ENCODE peak calls at places on chromosomes 12 and 14, in four cellular contexts. N, I, Q and F are unnamed samples.
A peak's percentile ranks its signal among the peaks of the same experiment; 100 is the strongest.

GRCh38 chr12:110307372-110307771 is 26.3 kb downstream of the ATP2A2 start:
- DNase-seq in Q (no peak), I (peak; percentile 50), N (no peak), F (no peak)

GRCh38 chr12:41185946-41186345 is 2.2 kb upstream of the PDZRN4 start:
- DNase-seq in I (peak; percentile 4), Q (no peak), N (no peak), F (no peak)

GRCh38 chr12:47773858-47774580 is 981 bp downstream of the SLC48A1 start:
- DNase-seq in N (no peak), Q (no peak), I (peak; percentile 32), F (no peak)

GRCh38 chr12:104790296-104791125 is 167.6 kb downstream of the SLC41A2 start:
- DNase-seq in I (peak; percentile 21), Q (peak; percentile 6), N (peak; percentile 41), F (no peak)

GRCh38 chr12:59250766-59251165 is 330.5 kb upstream of the LRIG3 start:
- DNase-seq in Q (no peak), I (no peak), N (no peak), F (no peak)

GRCh38 chr12:6267007-6267721 is 43.3 kb upstream of the PLEKHG6 start:
- DNase-seq in I (peak; percentile 31), Q (no peak), N (no peak), F (no peak)

GRCh38 chr12:56040151-56040550 is 1.6 kb upstream of the RPS26 start:
- DNase-seq in N (no peak), Q (no peak), I (peak; percentile 30), F (no peak)

GRCh38 chr12:69570545-69571399 is 14.5 kb upstream of the CCT2 start:
- DNase-seq in I (peak; percentile 80), Q (peak; percentile 54), N (peak; percentile 59), F (peak; percentile 23)

GRCh38 chr12:123242083-123242904 is 9.1 kb downstream of the MTRFR start:
- DNase-seq in N (peak; percentile 28), Q (no peak), I (no peak), F (no peak)

GRCh38 chr12:106030210-106031175 is 108.3 kb downstream of the NUAK1 start:
- DNase-seq in Q (no peak), I (peak; percentile 89), N (no peak), F (no peak)

GRCh38 chr12:98456583-98457573 is 58.5 kb upstream of the TMPO start:
- DNase-seq in I (peak; percentile 86), N (no peak), Q (no peak), F (no peak)

GRCh38 chr12:75705749-75706719 is 194.6 kb upstream of the KRR1 start:
- DNase-seq in Q (no peak), I (peak; percentile 76), N (no peak), F (no peak)

GRCh38 chr12:75704664-75705063 is 193.3 kb upstream of the KRR1 start:
- DNase-seq in N (no peak), Q (no peak), I (no peak), F (no peak)

GRCh38 chr12:75707983-75708382 is 196.6 kb upstream of the KRR1 start:
- DNase-seq in I (no peak), N (no peak), Q (no peak), F (no peak)

GRCh38 chr12:75708829-75709228 is 197.4 kb upstream of the KRR1 start:
- DNase-seq in Q (no peak), N (no peak), I (no peak), F (no peak)

DNA sequence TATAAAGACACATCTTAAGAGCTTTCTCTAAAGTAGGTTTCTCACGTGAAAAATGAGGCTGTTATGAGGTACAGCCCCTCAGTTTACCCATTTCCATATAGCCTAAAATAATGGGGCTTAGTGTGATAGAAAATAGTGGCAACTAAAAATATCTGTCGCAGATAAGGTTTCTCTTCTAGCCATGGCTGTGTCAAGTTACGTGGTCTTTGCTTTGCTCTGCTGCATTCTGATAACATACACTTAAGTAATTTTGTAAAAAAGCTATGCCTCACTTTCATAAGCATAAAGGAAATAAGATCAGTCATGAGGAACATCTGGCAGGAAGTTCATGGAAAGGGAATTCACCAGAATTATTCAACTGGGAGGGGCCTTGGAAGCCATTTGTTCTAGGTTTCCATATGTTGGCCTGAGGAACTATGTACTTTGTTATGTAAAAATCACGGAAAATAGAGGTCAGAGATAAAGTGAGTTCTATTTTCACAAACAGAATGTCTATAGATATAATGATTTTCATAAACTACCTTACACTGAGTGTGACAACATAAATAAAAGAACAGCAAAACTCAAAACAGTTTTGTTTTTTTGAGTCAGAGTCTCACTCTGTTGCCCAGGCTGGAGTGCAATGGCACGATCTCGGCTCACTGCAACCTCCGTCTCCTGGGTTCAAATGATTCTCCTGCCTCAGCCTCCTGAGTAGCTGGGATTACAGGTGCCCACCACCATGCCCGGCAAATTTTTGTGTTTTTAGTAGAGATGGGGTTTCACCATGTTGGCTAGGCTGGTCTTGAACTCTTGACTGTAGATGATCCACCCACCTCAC is 195.6 kb upstream of the KRR1 start:
- DNase-seq in I (peak; percentile 65), Q (no peak), N (no peak), F (no peak)
- H3K27ac ChIP-seq in I (peak overlapping the region; percentile 32), Q (peak overlapping the region; percentile 48), N (no peak overlapping the region), F (no peak overlapping the region)

DNA sequence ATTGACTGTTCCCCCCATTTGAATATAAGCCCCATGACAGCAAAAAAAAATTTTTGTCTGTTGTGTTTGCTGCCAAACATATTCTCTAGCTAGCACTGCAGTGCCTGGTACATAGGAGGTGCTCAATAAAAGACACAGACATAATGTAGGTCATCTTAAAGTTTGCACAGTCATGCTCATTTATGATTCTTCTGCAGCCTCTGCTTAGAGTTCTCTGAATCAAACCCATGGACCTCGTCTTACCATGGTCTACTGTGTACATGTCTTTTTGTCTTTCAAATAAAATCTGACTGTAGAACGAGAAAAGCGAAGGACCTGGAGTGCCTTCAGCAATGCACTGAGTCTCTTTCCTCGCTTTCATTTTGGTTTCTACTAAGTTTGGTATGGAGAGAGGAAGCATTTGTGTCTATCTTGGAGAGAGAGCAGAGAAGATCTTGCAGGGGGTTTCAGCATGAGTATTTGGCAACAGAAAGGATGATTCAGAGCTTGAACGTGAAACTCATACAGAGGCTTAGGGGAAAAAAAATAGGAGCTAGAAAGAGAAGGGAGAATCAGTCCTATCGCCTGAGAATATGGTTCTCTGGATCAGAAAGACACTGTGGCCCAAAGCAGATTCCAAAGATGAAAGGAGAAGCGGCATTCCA is 38.8 kb upstream of the TMCC3 start:
- DNase-seq in I (peak; percentile 79), Q (no peak), N (no peak), F (no peak)
- H3K4me3 ChIP-seq in I (peak overlapping the region; percentile 53), Q (no peak overlapping the region), N (no peak overlapping the region), F (peak overlapping the region; percentile 26)

DNA sequence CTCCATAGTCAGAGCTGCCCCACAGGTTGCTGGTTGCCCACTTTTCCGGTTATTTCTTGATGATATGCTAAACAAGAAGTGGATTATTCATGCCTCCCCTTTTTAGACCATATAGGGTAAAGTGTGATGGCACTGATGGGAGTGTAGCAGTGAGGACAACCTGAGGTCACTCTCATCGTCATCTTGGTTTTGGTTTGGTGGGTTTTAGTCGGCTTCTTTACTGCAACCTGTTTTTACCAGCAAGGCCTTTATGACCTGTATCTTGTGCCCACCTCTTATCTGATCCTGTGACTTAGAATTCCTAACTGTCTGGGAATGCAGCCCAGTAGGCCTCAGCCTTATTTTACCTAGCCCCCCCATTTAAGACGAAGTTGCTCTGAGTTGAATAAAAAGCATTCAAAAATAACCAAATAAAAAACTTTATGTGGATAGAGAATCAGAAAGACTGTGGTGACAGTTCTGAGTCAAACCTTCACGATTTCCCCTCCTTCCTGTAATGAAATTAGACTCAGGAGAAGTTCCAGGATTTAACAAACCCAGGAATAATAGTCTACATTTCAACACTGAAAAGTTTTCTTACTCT is 144.2 kb downstream of the PAWR start:
- DNase-seq in N (no peak), I (peak; percentile 25), Q (no peak), F (no peak)
- H3K27ac ChIP-seq in N (no peak overlapping the region), I (peak overlapping the region; percentile 74), Q (no peak overlapping the region), F (peak overlapping the region; percentile 60)

GRCh38 chr12:8609061-8609570 is 3.5 kb downstream of the AICDA start:
- DNase-seq in N (no peak), Q (no peak), I (peak; percentile 66), F (peak; percentile 22)

GRCh38 chr12:8615206-8615605 is 2.5 kb upstream of the AICDA start:
- DNase-seq in Q (no peak), N (no peak), I (no peak), F (no peak)

DNA sequence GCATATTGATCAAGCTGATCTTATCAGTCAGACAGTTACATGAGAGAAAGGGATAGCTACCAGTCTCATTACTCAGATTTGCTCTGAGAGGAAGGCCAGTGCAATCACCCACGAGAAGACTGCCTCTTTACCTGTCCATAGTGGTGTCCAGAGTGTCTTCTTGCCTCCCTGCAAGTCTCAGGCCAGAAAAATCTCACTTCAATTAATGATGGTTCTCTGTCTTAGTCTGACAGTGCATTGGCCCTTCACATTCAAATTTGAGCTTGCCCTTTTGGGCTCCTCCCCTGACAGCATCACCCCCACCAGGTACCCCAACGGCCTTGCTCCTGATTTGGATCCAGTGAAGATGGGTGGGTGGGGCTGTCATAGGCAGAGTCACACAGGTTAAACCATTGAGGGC is at the start of gene AICDA:
- DNase-seq in N (no peak), Q (no peak), I (no peak), F (no peak)
- H3K4me3 ChIP-seq in N (no peak within 1 kb of the TSS), Q (no peak within 1 kb of the TSS), I (no peak within 1 kb of the TSS), F (no peak within 1 kb of the TSS)

GRCh38 chr14:76267322-76268012 is 108.5 kb upstream of the ESRRB start:
- DNase-seq in I (peak; percentile 57), N (no peak), Q (no peak), F (peak; percentile 53)
- H3K27ac ChIP-seq in I (no peak overlapping the region), N (no peak overlapping the region), Q (no peak overlapping the region), F (no peak overlapping the region)